ENCODE peak calls at places on chromosomes 7 and 10, in four cellular contexts. K, O, U and M are unnamed samples. For H3K4me1, the result is how much of the 10 kb centered on the place peaks cover.

GRCh38 chr7:92244803-92245486 is 769 bp downstream of the KRIT1 start:
- DNase-seq in K (no peak), U (no peak), O (no peak), M (no peak)

GRCh38 chr7:50227623-50228618 is 76.6 kb upstream of the IKZF1 start:
- DNase-seq in O (no peak), U (no peak), K (no peak), M (no peak)

GRCh38 chr10:79260803-79261740 is 86.2 kb upstream of the PPIF start:
- DNase-seq in K (peak), U (peak), O (peak), M (peak)

GRCh38 chr10:59631237-59631636 is 78.4 kb downstream of the SLC16A9 start:
- DNase-seq in O (no peak), K (no peak), U (no peak), M (no peak)

GRCh38 chr10:31204090-31204489 is 114.9 kb upstream of the ZEB1 start:
- DNase-seq in K (no peak), U (peak), O (no peak), M (no peak)

GRCh38 chr10:14032406-14032998 is 298.2 kb downstream of the FRMD4A start:
- DNase-seq in K (peak), O (peak), U (peak), M (peak)

GRCh38 chr7:74334026-74334425 is 44.8 kb downstream of the CLIP2 start:
- DNase-seq in K (no peak), O (no peak), U (peak), M (no peak)

GRCh38 chr7:46054290-46054689 is 133.2 kb upstream of the IGFBP3 start:
- DNase-seq in K (no peak), O (no peak), U (peak), M (no peak)

GRCh38 chr10:60524541-60524940 is 134.9 kb upstream of the ANK3 start:
- DNase-seq in O (no peak), U (peak), K (no peak), M (no peak)

GRCh38 chr10:97715259-97715874 is 1.8 kb downstream of the MARVELD1 start:
- DNase-seq in O (no peak), K (no peak), U (no peak), M (no peak)

GRCh38 chr10:97711640-97712267 is 1.8 kb upstream of the MARVELD1 start:
- DNase-seq in U (no peak), O (no peak), K (no peak), M (no peak)

GRCh38 chr10:97713828-97714400 is 384 bp downstream of the MARVELD1 start:
- DNase-seq in O (peak), U (peak), K (peak), M (peak)

GRCh38 chr10:97713351-97713827 is at the start of gene MARVELD1:
- DNase-seq in U (peak), K (peak), O (peak), M (peak)

GRCh38 chr10:97714401-97715258 is 1.1 kb downstream of the MARVELD1 start:
- DNase-seq in U (peak), O (peak), K (peak), M (peak)
- H3K4me1 ChIP-seq in U (under half), O (under half), K (under half), M (under half)

GRCh38 chr7:104895851-104896236 is 118.2 kb upstream of the KMT2E start:
- DNase-seq in U (no peak), K (no peak), O (peak), M (no peak)

GRCh38 chr7:104894313-104894712 is 119.7 kb upstream of the KMT2E start:
- DNase-seq in O (no peak), U (no peak), K (no peak), M (no peak)

GRCh38 chr7:104891949-104892348 is 122.1 kb upstream of the KMT2E start:
- DNase-seq in K (no peak), O (no peak), U (peak), M (no peak)

GRCh38 chr7:104898434-104898833 is 115.6 kb upstream of the KMT2E start:
- DNase-seq in K (no peak), O (no peak), U (no peak), M (no peak)

GRCh38 chr7:104894998-104895850 is 118.8 kb upstream of the KMT2E start:
- DNase-seq in O (no peak), K (no peak), U (no peak), M (no peak)
- H3K4me3 ChIP-seq in O (no peak), K (no peak), U (no peak), M (no peak)

GRCh38 chr7:12685550-12685949 is 1.9 kb upstream of the ARL4A start:
- DNase-seq in U (peak), O (peak), K (peak), M (peak)

GRCh38 chr7:12686894-12687212 is 580 bp upstream of the ARL4A start:
- DNase-seq in O (no peak), U (no peak), K (no peak), M (no peak)

GRCh38 chr7:12686234-12686893 is 1.1 kb upstream of the ARL4A start:
- DNase-seq in U (peak), O (peak), K (peak), M (peak)

GRCh38 chr7:12684733-12685132 is 2.7 kb upstream of the ARL4A start:
- DNase-seq in K (no peak), O (no peak), U (no peak), M (no peak)

DNA sequence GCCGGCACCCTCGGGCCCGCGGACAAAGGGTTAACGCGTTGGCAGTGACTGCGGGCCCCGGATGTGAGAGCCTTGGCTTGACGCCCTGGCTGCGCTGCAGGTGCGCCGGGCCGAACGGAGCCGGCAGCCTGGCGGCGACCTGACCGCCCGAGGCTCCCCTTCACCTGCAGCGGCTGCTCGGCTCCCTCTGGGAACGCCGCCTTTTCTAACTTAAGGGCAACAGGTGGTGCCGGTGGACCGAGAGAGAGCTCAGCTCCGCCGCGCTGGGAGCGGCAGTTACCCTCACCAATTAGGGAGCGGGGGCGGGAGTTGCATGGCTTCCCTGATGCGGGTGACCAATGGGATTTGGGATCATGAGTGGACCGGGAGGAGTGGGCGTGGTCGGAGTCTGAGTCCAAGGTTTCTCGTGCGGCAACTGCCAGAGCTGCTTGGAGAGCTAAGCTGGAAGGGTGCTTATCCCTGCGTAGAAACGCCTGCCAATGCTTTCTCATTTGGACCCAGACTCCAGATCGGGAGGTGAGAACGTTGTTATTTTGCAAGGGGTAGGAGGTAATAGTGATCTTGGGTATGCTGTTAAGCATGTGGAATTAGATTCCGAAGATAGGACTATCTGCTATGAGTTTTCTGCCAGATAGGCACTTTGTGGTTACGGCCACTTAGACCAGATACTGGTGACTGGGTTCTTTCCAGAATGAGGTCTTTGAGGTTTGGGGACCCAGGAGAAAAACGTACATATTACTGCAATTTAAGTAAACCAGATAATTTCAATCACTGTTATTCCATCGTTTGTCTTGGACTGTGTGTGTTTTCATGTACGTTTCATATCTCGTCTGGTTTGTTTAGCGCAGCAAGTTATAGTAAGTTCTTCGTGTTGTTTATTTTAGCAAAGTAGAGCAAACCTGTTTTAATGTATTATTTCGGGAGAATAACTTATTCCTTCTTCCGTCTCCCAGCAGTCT is at the start of gene ARL4A:
- DNase-seq in K (peak), O (peak), U (peak), M (peak)
- TF ChIP-seq CTCF in K (no peak), O (no peak), U (peak), M (no peak)

DNA sequence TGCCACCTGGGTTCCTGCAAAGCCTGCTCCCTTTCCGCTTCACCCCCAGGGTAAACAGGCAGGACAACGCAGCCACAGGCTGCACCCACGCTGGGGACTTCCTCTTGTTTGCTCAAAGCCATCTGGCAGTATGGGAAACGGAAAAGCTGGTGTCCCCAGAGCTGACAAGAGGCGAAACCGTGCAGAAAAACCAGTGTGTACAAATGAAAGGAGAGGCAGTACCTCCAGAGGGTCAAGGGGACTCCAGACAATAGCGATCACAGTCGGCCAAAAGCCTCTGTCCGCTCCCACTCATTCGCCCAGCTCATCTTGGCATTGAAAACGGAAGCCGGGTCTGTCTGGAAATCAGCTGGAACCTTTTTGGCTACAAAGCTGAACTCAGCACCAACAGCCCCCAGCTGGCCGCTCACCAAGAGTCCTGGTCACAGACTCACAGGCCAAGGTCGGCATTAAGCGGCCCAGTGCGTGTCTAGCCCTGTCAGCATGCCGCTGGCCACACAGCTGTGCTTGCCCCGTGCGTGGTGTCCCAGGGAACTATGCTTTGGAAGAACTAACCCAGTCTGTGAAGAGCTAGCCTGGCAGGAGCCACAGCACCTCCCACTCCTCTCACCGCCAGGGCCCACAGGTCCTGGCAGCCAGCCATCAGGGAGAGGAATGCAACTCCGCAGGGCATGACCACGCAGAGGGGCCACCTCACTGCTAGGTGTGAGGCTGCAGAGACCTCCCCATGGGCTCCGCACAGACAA is 10.4 kb downstream of the TNS3 start:
- DNase-seq in K (peak), O (peak), U (peak), M (no peak)
- H3K4me1 ChIP-seq in K (under half), O (half or more), U (under half), M (half or more)

GRCh38 chr10:102226542-102226870 is 407 bp downstream of the ELOVL3 start:
- DNase-seq in U (no peak), K (no peak), O (no peak), M (no peak)
- H3K4me3 ChIP-seq in U (peak), K (no peak), O (no peak), M (peak)

GRCh38 chr7:25180592-25180923 is 47.7 kb downstream of the NPVF start:
- DNase-seq in O (no peak), K (no peak), U (no peak), M (no peak)
- TF ChIP-seq CTCF in O (no peak), K (no peak), U (no peak), M (no peak)

DNA sequence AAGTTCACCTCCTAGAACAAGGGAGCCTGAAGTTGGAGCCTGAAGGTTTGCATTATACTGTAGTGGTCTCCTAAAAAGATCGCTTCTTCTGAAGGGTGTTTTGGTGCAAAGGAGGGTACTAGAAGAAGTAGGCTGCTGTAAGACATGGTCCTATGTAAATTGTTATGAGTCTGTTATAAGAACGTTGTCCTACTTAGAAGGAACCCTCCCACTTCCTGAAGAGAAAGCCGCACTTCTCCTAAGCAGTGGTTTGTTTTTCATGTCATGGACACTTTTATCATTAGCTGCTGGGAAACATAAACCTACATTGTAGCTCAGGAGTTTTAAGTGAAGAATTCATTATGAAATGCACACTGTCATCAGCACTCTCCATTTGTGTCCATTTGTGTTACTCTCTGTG is 129.1 kb upstream of the ITGB1 start:
- DNase-seq in K (no peak), U (no peak), O (no peak), M (no peak)
- H3K4me1 ChIP-seq in K (under half), U (under half), O (under half), M (under half)

GRCh38 chr10:102845352-102845902 is 8.2 kb upstream of the CYP17A1 start:
- DNase-seq in K (no peak), O (no peak), U (no peak), M (no peak)

GRCh38 chr10:102853944-102854694 is at the start of gene BORCS7:
- DNase-seq in U (peak), K (peak), O (peak), M (peak)

GRCh38 chr10:102850025-102850518 is 4.0 kb upstream of the BORCS7 start:
- DNase-seq in U (no peak), O (no peak), K (no peak), M (no peak)
- H3K4me3 ChIP-seq in U (no peak), O (no peak), K (no peak), M (no peak)